ENCODE peak calls at places on chromosomes 16 and 17, in five cellular contexts. F, J, L, G and P are unnamed samples. For H3K36me3, the result is how much of the 10 kb centered on the place peaks cover.

GRCh38 chr16:89256651-89257254 is 39.2 kb downstream of the ZNF778 start:
- DNase-seq in F (peak), J (peak), L (no peak), G (peak), P (peak)

GRCh38 chr17:15649861-15650391 is 30.4 kb upstream of the FBXW10B start:
- DNase-seq in F (peak), J (peak), L (peak), G (no peak), P (peak)

GRCh38 chr17:31397256-31397939 is 5.9 kb downstream of the RAB11FIP4 start:
- DNase-seq in F (no peak), J (no peak), L (no peak), G (peak), P (no peak)

GRCh38 chr17:30905742-30906100 is 317 bp downstream of the TEFM start:
- DNase-seq in F (peak), J (peak), L (no peak), G (peak), P (no peak)

GRCh38 chr16:86827521-86827920 is 249.2 kb downstream of the FOXL1 start:
- DNase-seq in F (no peak), J (no peak), L (no peak), G (no peak), P (no peak)

GRCh38 chr17:32755045-32755805 is 121.7 kb downstream of the MYO1D start:
- DNase-seq in F (peak), J (peak), L (peak), G (no peak), P (no peak)

GRCh38 chr16:77212736-77213541 is 13.7 kb downstream of the SYCE1L start:
- DNase-seq in F (peak), J (no peak), L (peak), G (peak), P (peak)

GRCh38 chr17:48100591-48101011 is 677 bp downstream of the CBX1 start:
- DNase-seq in F (peak), J (peak), L (peak), G (no peak), P (peak)

GRCh38 chr17:16652252-16652651 is 1.4 kb downstream of the ZNF624 start:
- DNase-seq in F (no peak), J (no peak), L (no peak), G (no peak), P (no peak)

GRCh38 chr17:77451894-77452852 is 311.4 kb downstream of the SEC14L1 start:
- DNase-seq in F (peak), J (peak), L (peak), G (no peak), P (peak)

GRCh38 chr17:32794533-32795246 is 82.2 kb downstream of the MYO1D start:
- DNase-seq in F (no peak), J (no peak), L (no peak), G (no peak), P (peak)

GRCh38 chr16:84647830-84648594 is at the start of gene KLHL36:
- DNase-seq in F (peak), J (no peak), L (peak), G (peak), P (peak)

GRCh38 chr16:89308391-89309333 is 91.2 kb downstream of the ZNF778 start:
- DNase-seq in F (no peak), J (no peak), L (no peak), G (no peak), P (no peak)

GRCh38 chr16:66741131-66741900 is 10.1 kb downstream of the DYNC1LI2 start:
- DNase-seq in F (peak), J (peak), L (peak), G (no peak), P (peak)

GRCh38 chr17:17815062-17815406 is 21.8 kb downstream of the SREBF1 start:
- DNase-seq in F (no peak), J (no peak), L (no peak), G (no peak), P (no peak)

GRCh38 chr16:48231675-48232214 is 12.4 kb upstream of the LONP2 start:
- DNase-seq in F (peak), J (peak), L (peak), G (no peak), P (peak)

GRCh38 chr16:84919267-84919666 is 92.1 kb downstream of the ZDHHC7 start:
- DNase-seq in F (peak), J (no peak), L (no peak), G (no peak), P (no peak)

GRCh38 chr16:21300309-21301167 is 22.4 kb upstream of the CRYM start:
- DNase-seq in F (peak), J (peak), L (peak), G (peak), P (peak)

GRCh38 chr16:83513006-83513755 is 294.6 kb upstream of the HSBP1 start:
- DNase-seq in F (peak), J (peak), L (peak), G (no peak), P (no peak)

GRCh38 chr17:63024201-63024600 is 58.2 kb downstream of the TANC2 start:
- DNase-seq in F (no peak), J (no peak), L (no peak), G (no peak), P (no peak)
- H3K27ac ChIP-seq in F (peak), J (no peak), L (no peak), G (no peak), P (no peak)

GRCh38 chr16:58586340-58587030 is 43.1 kb downstream of the CNOT1 start:
- DNase-seq in F (no peak), J (no peak), L (no peak), G (no peak), P (no peak)

GRCh38 chr16:58588406-58588805 is 41.2 kb downstream of the CNOT1 start:
- DNase-seq in F (no peak), J (no peak), L (no peak), G (no peak), P (no peak)

GRCh38 chr16:58589311-58589890 is 40.2 kb downstream of the CNOT1 start:
- DNase-seq in F (peak), J (no peak), L (no peak), G (no peak), P (no peak)

GRCh38 chr16:58591083-58591482 is 38.5 kb downstream of the CNOT1 start:
- DNase-seq in F (no peak), J (no peak), L (no peak), G (no peak), P (no peak)
- H3K36me3 ChIP-seq in F (half or more), J (under half), L (half or more), G (half or more), P (under half)

GRCh38 chr16:15544405-15544804 is 98.5 kb downstream of the MARF1 start:
- DNase-seq in F (no peak), J (no peak), L (no peak), G (no peak), P (no peak)
- H3K27ac ChIP-seq in F (no peak), J (no peak), L (no peak), G (no peak), P (no peak)

GRCh38 chr16:81461756-81462155 is 17.1 kb downstream of the CMIP start:
- DNase-seq in F (no peak), J (no peak), L (no peak), G (no peak), P (no peak)

GRCh38 chr16:81460075-81460474 is 15.5 kb downstream of the CMIP start:
- DNase-seq in F (no peak), J (no peak), L (no peak), G (no peak), P (no peak)

GRCh38 chr16:81462683-81463082 is 18.1 kb downstream of the CMIP start:
- DNase-seq in F (no peak), J (no peak), L (no peak), G (no peak), P (no peak)

GRCh38 chr16:81463296-81463890 is 18.8 kb downstream of the CMIP start:
- DNase-seq in F (no peak), J (no peak), L (no peak), G (no peak), P (no peak)

GRCh38 chr16:81461243-81461642 is 16.6 kb downstream of the CMIP start:
- DNase-seq in F (no peak), J (no peak), L (no peak), G (no peak), P (no peak)
- H3K36me3 ChIP-seq in F (under half), J (under half), L (under half), G (under half), P (under half)

DNA sequence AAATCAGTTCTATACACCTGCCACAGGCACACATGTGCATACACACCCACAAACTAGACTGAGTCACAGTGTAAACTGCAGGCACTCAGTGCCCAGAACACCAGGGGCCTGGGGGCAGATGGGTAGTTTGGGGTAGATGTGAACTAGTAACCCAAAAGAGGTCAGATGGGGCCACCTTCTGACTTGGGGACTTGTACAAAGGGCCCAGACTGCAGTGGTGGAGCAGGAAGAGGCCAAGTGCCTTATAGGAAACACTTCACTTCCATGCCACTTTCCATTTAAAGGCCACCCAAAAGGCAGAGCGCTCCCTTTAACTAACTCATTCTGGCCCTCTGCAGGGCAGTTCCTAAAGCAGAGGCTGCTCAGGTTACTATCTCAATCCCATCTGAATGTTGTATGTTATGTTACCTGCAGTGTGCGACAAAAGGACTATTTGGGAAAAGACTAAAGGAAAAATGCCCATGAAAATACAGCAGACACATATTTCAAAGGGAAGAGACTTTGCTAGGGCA is 27.8 kb upstream of the ERN1 start:
- DNase-seq in F (no peak), J (no peak), L (no peak), G (no peak), P (no peak)
- H3K27ac ChIP-seq in F (no peak), J (no peak), L (no peak), G (no peak), P (no peak)

GRCh38 chr17:81265576-81265975 is 26.5 kb downstream of the NDUFAF8 start:
- DNase-seq in F (no peak), J (no peak), L (no peak), G (no peak), P (no peak)

GRCh38 chr17:81261582-81262336 is 22.6 kb downstream of the NDUFAF8 start:
- DNase-seq in F (no peak), J (no peak), L (no peak), G (no peak), P (no peak)

GRCh38 chr17:81263371-81264181 is 24.5 kb downstream of the NDUFAF8 start:
- DNase-seq in F (no peak), J (no peak), L (no peak), G (no peak), P (no peak)

GRCh38 chr17:81267390-81268067 is 27.6 kb downstream of the SLC38A10 start:
- DNase-seq in F (no peak), J (no peak), L (no peak), G (no peak), P (no peak)

DNA sequence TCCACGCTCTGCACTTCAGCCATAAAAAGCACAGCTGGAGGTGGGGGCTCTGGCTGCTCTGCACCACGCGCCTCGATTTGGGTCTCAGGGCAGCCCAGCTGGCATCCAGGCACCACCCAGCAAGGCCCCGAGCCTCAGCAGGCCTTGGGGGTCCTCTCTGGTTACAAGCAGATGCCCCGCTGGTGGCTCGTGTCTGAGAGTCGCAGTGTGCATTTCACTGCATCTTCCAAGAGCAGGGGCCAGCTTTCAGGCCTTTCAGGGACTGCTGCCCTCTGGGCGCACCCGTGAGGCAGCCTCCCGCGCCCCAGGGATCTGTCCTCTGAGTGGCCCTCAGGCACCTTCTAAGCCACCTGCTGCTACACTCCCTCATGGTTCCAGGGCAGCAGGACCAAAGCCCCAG is 25.5 kb downstream of the NDUFAF8 start:
- DNase-seq in F (no peak), J (no peak), L (no peak), G (no peak), P (no peak)
- H3K36me3 ChIP-seq in F (under half), J (half or more), L (half or more), G (half or more), P (under half)

GRCh38 chr16:63422633-63423032 is 1386.4 kb upstream of the CDH8 start:
- DNase-seq in F (no peak), J (no peak), L (no peak), G (no peak), P (no peak)
- H3K27ac ChIP-seq in F (no peak), J (no peak), L (no peak), G (no peak), P (no peak)

GRCh38 chr17:3024346-3024745 is 39.1 kb downstream of the OR1D5 start:
- DNase-seq in F (no peak), J (no peak), L (no peak), G (no peak), P (no peak)
- H3K36me3 ChIP-seq in F (under half), J (under half), L (under half), G (half or more), P (under half)